ENCODE peak calls at places on chromosome 7, in four cellular contexts. F, K, Y and I are unnamed samples.
A peak's percentile ranks its signal among the peaks of the same experiment; 100 is the strongest.

GRCh38 chr7:37921340-37921805 is 933 bp downstream of the EPDR1 start:
- DNase-seq in F (no peak), K (no peak), Y (peak; percentile 60), I (no peak)

GRCh38 chr7:157513682-157514081 is 176.9 kb downstream of the DNAJB6 start:
- DNase-seq in F (no peak), K (no peak), Y (no peak), I (no peak)

GRCh38 chr7:44965937-44966730 is 12.7 kb downstream of the MYO1G start:
- DNase-seq in F (no peak), K (no peak), Y (no peak), I (no peak)

GRCh38 chr7:88927-89921 is 103.1 kb upstream of the FAM20C start:
- DNase-seq in F (no peak), K (no peak), Y (no peak), I (no peak)

GRCh38 chr7:3245721-3246120 is 55.3 kb upstream of the SDK1 start:
- DNase-seq in F (no peak), K (no peak), Y (no peak), I (no peak)

GRCh38 chr7:37247881-37248280 is 200.8 kb downstream of the ELMO1 start:
- DNase-seq in F (no peak), K (no peak), Y (no peak), I (no peak)

GRCh38 chr7:54664235-54665228 is 94.5 kb downstream of the SEC61G start:
- DNase-seq in F (no peak), K (peak; percentile 64), Y (peak; percentile 40), I (peak; percentile 48)

GRCh38 chr7:69703099-69703498 is 104.8 kb downstream of the AUTS2 start:
- DNase-seq in F (no peak), K (no peak), Y (no peak), I (no peak)

GRCh38 chr7:135508853-135509588 is 881 bp downstream of the CNOT4 start:
- DNase-seq in F (peak; percentile 13), K (no peak), Y (peak; percentile 38), I (peak; percentile 32)

GRCh38 chr7:7131273-7131672 is 51.1 kb upstream of the C1GALT1 start:
- DNase-seq in F (no peak), K (no peak), Y (no peak), I (no peak)

GRCh38 chr7:19106308-19107141 is 10.9 kb downstream of the TWIST1 start:
- DNase-seq in F (no peak), K (no peak), Y (no peak), I (no peak)

GRCh38 chr7:113763226-113763625 is 155.6 kb downstream of the PPP1R3A start:
- DNase-seq in F (no peak), K (no peak), Y (no peak), I (no peak)

GRCh38 chr7:73482746-73483145 is 39.3 kb downstream of the BAZ1B start:
- DNase-seq in F (no peak), K (no peak), Y (no peak), I (no peak)

GRCh38 chr7:79874797-79875196 is 259.8 kb upstream of the GNAI1 start:
- DNase-seq in F (no peak), K (no peak), Y (no peak), I (no peak)

GRCh38 chr7:103695496-103695895 is 249.5 kb upstream of the SLC26A5 start:
- DNase-seq in F (no peak), K (no peak), Y (no peak), I (no peak)

GRCh38 chr7:111168182-111168581 is 77.3 kb downstream of the LRRN3 start:
- DNase-seq in F (no peak), K (no peak), Y (no peak), I (no peak)

GRCh38 chr7:70135656-70136055 is 537.4 kb downstream of the AUTS2 start:
- DNase-seq in F (no peak), K (no peak), Y (no peak), I (no peak)

GRCh38 chr7:28354601-28355062 is 57.7 kb upstream of the CREB5 start:
- DNase-seq in F (no peak), K (no peak), Y (no peak), I (peak; percentile 35)

GRCh38 chr7:50330254-50330653 is 25.7 kb downstream of the IKZF1 start:
- DNase-seq in F (no peak), K (no peak), Y (no peak), I (no peak)

GRCh38 chr7:15046851-15047250 is 144.3 kb upstream of the DGKB start:
- DNase-seq in F (no peak), K (no peak), Y (no peak), I (no peak)

GRCh38 chr7:41918597-41918996 is 215.7 kb upstream of the INHBA start:
- DNase-seq in F (no peak), K (no peak), Y (no peak), I (no peak)

GRCh38 chr7:136062625-136063336 is 85.6 kb upstream of the MTPN start:
- DNase-seq in F (no peak), K (no peak), Y (no peak), I (no peak)

GRCh38 chr7:30617359-30617758 is 22.7 kb downstream of the GARS1 start:
- DNase-seq in F (no peak), K (no peak), Y (no peak), I (no peak)

GRCh38 chr7:18191329-18191728 is 163.7 kb upstream of the PRPS1L1 start:
- DNase-seq in F (no peak), K (no peak), Y (no peak), I (no peak)

GRCh38 chr7:53466396-53466795 is 431.0 kb downstream of the POM121L12 start:
- DNase-seq in F (no peak), K (no peak), Y (no peak), I (no peak)

GRCh38 chr7:108440613-108441012 is 15.6 kb downstream of the NRCAM start:
- DNase-seq in F (no peak), K (no peak), Y (no peak), I (no peak)

GRCh38 chr7:48074231-48074654 is 14.8 kb upstream of the UPP1 start:
- DNase-seq in F (no peak), K (no peak), Y (no peak), I (no peak)

GRCh38 chr7:141053626-141054025 is 20.2 kb upstream of the TMEM178B start:
- DNase-seq in F (no peak), K (no peak), Y (no peak), I (no peak)

GRCh38 chr7:130441408-130441854 is 615 bp upstream of the CEP41 start:
- DNase-seq in F (no peak), K (no peak), Y (no peak), I (peak; percentile 29)

GRCh38 chr7:154910977-154911376 is 91.9 kb downstream of the PAXIP1 start:
- DNase-seq in F (no peak), K (no peak), Y (no peak), I (no peak)

GRCh38 chr7:158432369-158433270 is 155.0 kb downstream of the PTPRN2 start:
- DNase-seq in F (no peak), K (no peak), Y (peak; percentile 95), I (peak; percentile 76)

GRCh38 chr7:129169171-129169643 is 19.2 kb upstream of the SMO start:
- DNase-seq in F (no peak), K (no peak), Y (no peak), I (no peak)

GRCh38 chr7:32910195-32910594 is 18.6 kb upstream of the KBTBD2 start:
- DNase-seq in F (no peak), K (no peak), Y (no peak), I (no peak)

GRCh38 chr7:53350241-53350640 is 314.8 kb downstream of the POM121L12 start:
- DNase-seq in F (no peak), K (peak; percentile 41), Y (no peak), I (peak; percentile 10)

GRCh38 chr7:153567426-153567825 is 484.8 kb upstream of the DPP6 start:
- DNase-seq in F (no peak), K (no peak), Y (no peak), I (no peak)

GRCh38 chr7:81433692-81434331 is 336.0 kb downstream of the HGF start:
- DNase-seq in F (no peak), K (no peak), Y (no peak), I (no peak)

GRCh38 chr7:81430761-81431160 is 339.1 kb downstream of the HGF start:
- DNase-seq in F (no peak), K (no peak), Y (no peak), I (no peak)

GRCh38 chr7:81433196-81433595 is 336.7 kb downstream of the HGF start:
- DNase-seq in F (no peak), K (no peak), Y (no peak), I (no peak)

GRCh38 chr7:81430150-81430549 is 339.7 kb downstream of the HGF start:
- DNase-seq in F (no peak), K (no peak), Y (no peak), I (no peak)
- TF ChIP-seq CTCF in F (no peak), K (no peak), Y (no peak), I (no peak)

DNA sequence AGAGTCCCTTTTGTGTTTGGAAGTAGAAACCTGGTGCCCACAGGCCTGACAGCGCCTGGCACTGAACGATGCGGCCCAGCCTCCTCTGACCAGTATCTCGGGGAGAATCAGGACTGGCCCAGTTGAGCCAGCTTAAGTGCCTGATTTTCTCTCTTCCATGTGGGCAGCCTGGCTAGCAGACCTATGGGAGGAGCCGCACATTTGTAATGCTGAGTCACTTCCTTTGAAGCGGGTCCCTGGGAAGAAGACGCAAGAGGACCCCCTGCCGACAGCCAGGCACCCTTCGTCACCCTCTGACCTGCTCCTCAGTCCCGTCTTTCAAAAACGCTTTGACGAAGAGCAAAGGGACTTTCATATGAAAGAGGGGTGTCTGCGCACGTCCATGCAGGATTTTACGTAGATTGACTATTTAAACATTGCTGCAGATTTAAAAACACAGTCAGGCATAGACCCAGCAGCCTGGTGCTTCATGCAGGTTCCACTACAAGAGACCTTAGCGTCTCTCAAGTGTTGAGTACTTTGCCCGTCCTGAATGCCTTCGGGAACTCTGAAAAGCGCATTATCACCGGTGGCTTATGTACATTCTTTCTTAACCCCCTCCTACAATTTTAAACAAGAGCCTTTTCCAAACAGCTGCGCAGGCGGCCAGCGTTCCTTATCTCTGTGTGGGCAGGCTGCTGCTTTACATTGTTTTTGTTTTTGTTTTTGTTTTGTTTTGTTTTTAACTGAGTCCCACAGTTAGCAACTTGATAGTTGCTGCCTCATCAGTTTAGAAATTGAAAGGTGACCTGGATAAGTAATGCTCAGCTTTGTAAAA is 36.5 kb upstream of the AP5Z1 start:
- DNase-seq in F (no peak), K (no peak), Y (peak; percentile 77), I (peak; percentile 98)
- H3K4me3 ChIP-seq in F (no peak overlapping the region), K (no peak overlapping the region), Y (peak overlapping the region; percentile 56), I (peak overlapping the region; percentile 23)

DNA sequence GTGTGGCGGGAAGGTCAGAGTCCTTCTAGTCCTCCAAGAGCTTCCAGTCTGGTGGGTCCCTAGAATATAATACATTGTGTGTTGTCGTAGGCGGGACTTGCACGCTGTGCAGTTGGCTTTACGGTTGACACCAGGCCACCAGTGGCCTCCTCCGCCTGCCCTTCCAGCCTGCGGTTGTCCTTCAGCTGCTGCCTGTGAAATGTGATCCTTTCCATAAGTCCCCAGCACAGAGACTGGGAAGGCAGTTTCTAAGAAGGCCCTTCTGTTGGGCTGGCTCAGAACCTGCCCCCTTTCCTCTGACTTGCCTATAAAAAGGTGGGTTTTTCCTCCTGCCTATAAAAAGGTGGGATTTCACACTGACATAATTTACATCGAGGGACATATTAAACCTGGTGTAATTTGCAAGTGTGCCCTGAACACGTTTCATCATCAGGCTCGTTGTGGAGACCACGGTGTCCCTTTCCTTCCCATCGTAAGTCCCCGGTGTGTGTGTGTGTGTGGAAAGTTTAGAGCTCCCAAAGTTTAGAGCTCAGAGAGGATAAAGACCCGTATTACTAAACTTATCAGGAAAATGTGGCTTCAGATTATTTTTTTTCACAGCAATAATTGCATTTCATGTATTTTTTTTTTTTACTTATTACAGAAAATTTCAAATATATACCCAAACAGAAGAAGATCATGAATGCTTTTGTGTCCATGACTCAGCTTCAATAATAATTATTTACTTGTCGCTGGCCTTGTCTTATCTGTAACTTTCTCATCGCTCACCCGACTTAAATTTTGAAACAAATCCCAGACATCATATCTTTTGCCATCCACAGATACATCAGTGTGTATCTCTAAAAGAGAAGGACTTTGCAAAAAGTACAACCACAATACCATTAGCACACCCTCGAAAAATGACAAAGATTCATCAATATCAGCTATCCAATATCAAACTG is 45.1 kb downstream of the CUX1 start:
- DNase-seq in F (no peak), K (no peak), Y (peak; percentile 77), I (no peak)
- TF ChIP-seq HDAC2 in F (no peak), K (no peak), Y (peak; percentile 39), I (no peak)

GRCh38 chr7:139570119-139570518 is 46.6 kb downstream of the CLEC2L start:
- DNase-seq in F (no peak), K (no peak), Y (no peak), I (no peak)
- TF ChIP-seq CTCF in F (no peak), K (peak; percentile 56), Y (peak; percentile 19), I (peak; percentile 10)